ENCODE peak calls at places on chromosomes 5 and 9, in five cellular contexts. H is cerebellum, A is HTR-8/SVneo, L is kidney tubule cell, M is EH. V is an unnamed sample.

GRCh38 chr5:38515081-38515480 is 41.4 kb downstream of the LIFR start:
- DNase-seq in H (no peak), A (no peak), L (no peak), M (no peak), V (no peak)

GRCh38 chr9:88085481-88085880 is 52.8 kb downstream of the SPATA31C2 start:
- DNase-seq in H (no peak), A (no peak), L (peak; percentile 17), M (no peak), V (no peak)

GRCh38 chr5:181203842-181204560 is 995 bp downstream of the TRIM7 start:
- DNase-seq in H (peak; percentile 48), A (no peak), L (no peak), M (peak; percentile 53), V (no peak)

GRCh38 chr5:92468307-92468706 is 1085.2 kb upstream of the ARRDC3 start:
- DNase-seq in H (no peak), A (no peak), L (no peak), M (no peak), V (no peak)

GRCh38 chr9:91033802-91034201 is 232.2 kb downstream of the SYK start:
- DNase-seq in H (no peak), A (no peak), L (peak; percentile 11), M (no peak), V (no peak)

GRCh38 chr9:93464876-93465275 is 11.5 kb upstream of the FAM120AOS start:
- DNase-seq in H (no peak), A (no peak), L (no peak), M (peak; percentile 15), V (no peak)

GRCh38 chr5:32942225-32942989 is 231.3 kb downstream of the NPR3 start:
- DNase-seq in H (no peak), A (peak; percentile 33), L (peak; percentile 48), M (peak; percentile 28), V (no peak)

GRCh38 chr5:37834542-37835399 is 5.1 kb downstream of the GDNF start:
- DNase-seq in H (peak; percentile 42), A (no peak), L (no peak), M (peak; percentile 29), V (no peak)

GRCh38 chr9:109733690-109734089 is 46.3 kb upstream of the PALM2AKAP2 start:
- DNase-seq in H (no peak), A (peak; percentile 13), L (no peak), M (peak; percentile 63), V (no peak)

GRCh38 chr5:140857177-140857986 is 1.7 kb downstream of the PCDHA10 start:
- DNase-seq in H (no peak), A (no peak), L (no peak), M (no peak), V (no peak)

GRCh38 chr5:10320793-10321192 is 13.1 kb upstream of the CMBL start:
- DNase-seq in H (no peak), A (no peak), L (no peak), M (no peak), V (no peak)

GRCh38 chr5:160930361-160930760 is 78.3 kb upstream of the ATP10B start:
- DNase-seq in H (no peak), A (no peak), L (peak; percentile 77), M (no peak), V (peak; percentile 46)

GRCh38 chr5:137325721-137326120 is 173.4 kb downstream of the SPOCK1 start:
- DNase-seq in H (no peak), A (no peak), L (no peak), M (no peak), V (no peak)

GRCh38 chr9:859251-859650 is 17.8 kb downstream of the DMRT1 start:
- DNase-seq in H (no peak), A (no peak), L (no peak), M (no peak), V (no peak)

GRCh38 chr5:43019615-43020293 is 20.4 kb downstream of the ANXA2R start:
- DNase-seq in H (no peak), A (no peak), L (peak; percentile 78), M (peak; percentile 80), V (peak; percentile 60)

GRCh38 chr5:129115680-129116079 is 21.1 kb downstream of the ISOC1 start:
- DNase-seq in H (no peak), A (no peak), L (no peak), M (no peak), V (no peak)

GRCh38 chr9:69023650-69024049 is 9.7 kb upstream of the PRKACG start:
- DNase-seq in H (peak; percentile 59), A (no peak), L (no peak), M (no peak), V (no peak)

V was measured in kidney glomerular epithelial cell.